ENCODE peak calls at places on chromosomes 6 and 20, in nine cellular contexts. I, R, A, X, H, J, K, F and Z are unnamed samples.

GRCh38 chr6:25792016-25792415 is 37.5 kb downstream of the SLC17A4 start:
- DNase-seq in I (no peak), J (no peak), A (no peak), F (no peak), K (no peak), H (no peak), X (no peak), R (no peak), Z (no peak)

GRCh38 chr6:142242269-142242668 is 59.5 kb upstream of the ADGRG6 start:
- DNase-seq in K (peak; percentile 28), R (peak; percentile 78), X (peak; percentile 6), I (no peak), J (no peak), A (no peak), F (no peak), H (no peak), Z (no peak)

GRCh38 chr20:955111-955510 is 39.0 kb upstream of the ANGPT4 start:
- DNase-seq in J (no peak), I (no peak), K (no peak), F (no peak), A (no peak), R (no peak), H (no peak), X (no peak), Z (no peak)

GRCh38 chr6:37705239-37706051 is 7.8 kb upstream of the MDGA1 start:
- DNase-seq in J (peak; percentile 84), A (peak; percentile 95), F (peak; percentile 60), H (peak; percentile 78), X (peak; percentile 83), I (peak; percentile 93), K (peak; percentile 96), R (peak; percentile 98), Z (peak; percentile 60)

GRCh38 chr6:128327890-128328289 is 192.5 kb downstream of the PTPRK start:
- DNase-seq in A (peak; percentile 41), R (peak; percentile 23), F (no peak), H (no peak), K (peak; percentile 83), I (no peak), X (peak; percentile 75), J (no peak), Z (no peak)

GRCh38 chr6:89400912-89401399 is 11.1 kb downstream of the RRAGD start:
- DNase-seq in F (no peak), X (no peak), I (no peak), J (no peak), H (peak; percentile 19), K (no peak), R (no peak), A (no peak), Z (no peak)

GRCh38 chr6:80020381-80021120 is 16.1 kb downstream of the TTK start:
- DNase-seq in I (no peak), R (no peak), F (no peak), A (no peak), X (no peak), H (no peak), K (no peak), J (no peak), Z (no peak)

GRCh38 chr20:2338702-2339101 is 42.0 kb upstream of the TGM6 start:
- DNase-seq in A (no peak), I (no peak), K (no peak), H (no peak), X (no peak), R (no peak), J (no peak), F (no peak), Z (no peak)

GRCh38 chr6:54916858-54917257 is 70.3 kb downstream of the FAM83B start:
- DNase-seq in A (no peak), I (no peak), J (no peak), R (no peak), H (no peak), F (no peak), X (peak; percentile 94), K (no peak), Z (no peak)

GRCh38 chr6:49336514-49337131 is 126.4 kb downstream of the MMUT start:
- DNase-seq in F (no peak), H (no peak), R (peak; percentile 24), I (no peak), A (no peak), X (no peak), K (peak; percentile 9), J (no peak), Z (no peak)

GRCh38 chr20:63735859-63736718 is at the start of gene LIME1:
- DNase-seq in R (no peak), I (no peak), F (no peak), A (peak; percentile 38), H (no peak), K (no peak), J (no peak), X (no peak), Z (no peak)

GRCh38 chr6:45555981-45556771 is 178.4 kb upstream of the SUPT3H start:
- DNase-seq in I (no peak), K (no peak), H (no peak), J (no peak), R (no peak), A (no peak), F (no peak), X (peak; percentile 61), Z (no peak)

GRCh38 chr6:105135907-105136432 is 43.8 kb downstream of the POPDC3 start:
- DNase-seq in I (no peak), F (no peak), X (peak; percentile 39), H (peak; percentile 9), J (no peak), A (no peak), K (peak; percentile 36), R (no peak), Z (no peak)

GRCh38 chr6:158174514-158174913 is 6.4 kb downstream of the GTF2H5 start:
- DNase-seq in J (no peak), K (no peak), X (peak; percentile 58), H (no peak), F (no peak), R (no peak), I (no peak), A (no peak), Z (no peak)

GRCh38 chr6:38933426-38933825 is 115.2 kb upstream of the GLP1R start:
- DNase-seq in J (no peak), X (peak; percentile 37), I (no peak), A (peak; percentile 44), R (no peak), H (no peak), K (peak; percentile 20), F (no peak), Z (no peak)

GRCh38 chr20:48392407-48393310 is 435.1 kb downstream of the PREX1 start:
- DNase-seq in F (no peak), J (no peak), A (no peak), R (no peak), I (no peak), H (no peak), X (no peak), K (no peak), Z (no peak)

GRCh38 chr6:47179286-47179685 is 130.4 kb downstream of the TNFRSF21 start:
- DNase-seq in I (no peak), H (no peak), A (no peak), X (no peak), K (no peak), F (no peak), J (no peak), R (no peak), Z (no peak)

GRCh38 chr6:89483111-89483720 is 50.3 kb downstream of the ANKRD6 start:
- DNase-seq in A (no peak), J (no peak), K (peak; percentile 88), R (no peak), H (no peak), F (peak; percentile 34), X (no peak), I (peak; percentile 66), Z (no peak)

GRCh38 chr6:105988321-105988720 is 97.8 kb upstream of the PRDM1 start:
- DNase-seq in F (no peak), I (no peak), K (no peak), R (no peak), H (no peak), A (no peak), J (no peak), X (no peak), Z (no peak)

GRCh38 chr20:59603727-59604608 is at the start of gene PHACTR3:
- DNase-seq in H (peak; percentile 80), J (peak; percentile 36), I (peak; percentile 79), F (no peak), R (peak; percentile 63), K (peak; percentile 74), X (no peak), A (no peak), Z (no peak)

GRCh38 chr20:3238616-3239025 is 369 bp downstream of the SLC4A11 start:
- DNase-seq in H (no peak), R (peak; percentile 52), J (peak; percentile 57), F (no peak), K (peak; percentile 77), I (peak; percentile 79), X (peak; percentile 52), A (peak; percentile 78), Z (no peak)

GRCh38 chr6:31010393-31011060 is at the start of gene MUC22:
- DNase-seq in K (no peak), A (no peak), F (no peak), J (no peak), X (peak; percentile 76), H (no peak), R (no peak), I (no peak), Z (no peak)

GRCh38 chr20:17226410-17227198 is at the start of gene PCSK2:
- DNase-seq in A (peak; percentile 91), H (peak; percentile 28), I (peak; percentile 87), R (peak; percentile 97), X (peak; percentile 1), K (peak; percentile 96), J (peak; percentile 93), F (peak; percentile 35), Z (no peak)

GRCh38 chr20:44113642-44113945 is 73.4 kb downstream of the JPH2 start:
- DNase-seq in R (no peak), K (no peak), J (no peak), X (no peak), A (no peak), F (no peak), H (no peak), I (no peak), Z (no peak)